ENCODE peak calls at places on chromosome 11, in seven cellular contexts. V is tibial artery, B is epithelial cell of esophagus, Y is lower lobe of right lung, G is cardiac fibroblast, U is A549, X is HFF-Myc. W is an unnamed sample.

GRCh38 chr11:116986521-116987105 is 111.6 kb downstream of the SIK3 start:
- DNase-seq in V (no peak), B (peak), Y (no peak), G (peak), U (no peak), X (no peak), W (peak)

GRCh38 chr11:65471410-65471762 is 27.5 kb upstream of the MALAT1 start:
- DNase-seq in V (peak), B (peak), Y (peak), G (peak), U (peak), X (no peak), W (peak)

GRCh38 chr11:128868851-128869671 is 2.0 kb upstream of the KCNJ1 start:
- DNase-seq in V (no peak), B (no peak), Y (no peak), G (no peak), U (no peak), X (no peak), W (no peak)

GRCh38 chr11:121318848-121319834 is 26.6 kb downstream of the SC5D start:
- DNase-seq in V (no peak), B (peak), Y (no peak), G (peak), U (no peak), X (peak), W (peak)

GRCh38 chr11:57364851-57365660 is 15.9 kb downstream of the PRG3 start:
- DNase-seq in V (no peak), B (no peak), Y (no peak), G (no peak), U (no peak), X (no peak), W (no peak)

GRCh38 chr11:123308077-123308476 is 113.0 kb upstream of the CLMP start:
- DNase-seq in V (no peak), B (no peak), Y (no peak), G (peak), U (no peak), X (peak), W (peak)

GRCh38 chr11:66868726-66869291 is 11.9 kb downstream of the LRFN4 start:
- DNase-seq in V (no peak), B (peak), Y (peak), G (no peak), U (peak), X (no peak), W (no peak)

GRCh38 chr11:14669958-14670357 is 26.4 kb downstream of the PDE3B start:
- DNase-seq in V (no peak), B (no peak), Y (no peak), G (no peak), U (no peak), X (no peak), W (no peak)

GRCh38 chr11:131754671-131755070 is 384.3 kb downstream of the NTM start:
- DNase-seq in V (no peak), B (no peak), Y (no peak), G (peak), U (no peak), X (no peak), W (no peak)

GRCh38 chr11:66080055-66080817 is 10.2 kb downstream of the PACS1 start:
- DNase-seq in V (peak), B (peak), Y (no peak), G (peak), U (peak), X (no peak), W (peak)

GRCh38 chr11:32082346-32082986 is 8.4 kb upstream of the RCN1 start:
- DNase-seq in V (no peak), B (no peak), Y (no peak), G (no peak), U (no peak), X (no peak), W (no peak)

GRCh38 chr11:15412054-15412453 is 297.3 kb downstream of the INSC start:
- DNase-seq in V (no peak), B (peak), Y (no peak), G (no peak), U (no peak), X (no peak), W (no peak)

GRCh38 chr11:65555693-65556231 is 2.4 kb downstream of the LTBP3 start:
- DNase-seq in V (peak), B (no peak), Y (no peak), G (peak), U (peak), X (no peak), W (peak)

GRCh38 chr11:79377399-79377798 is 63.4 kb downstream of the TENM4 start:
- DNase-seq in V (no peak), B (no peak), Y (no peak), G (no peak), U (no peak), X (no peak), W (no peak)

GRCh38 chr11:45165386-45165785 is 18.9 kb downstream of the PRDM11 start:
- DNase-seq in V (no peak), B (no peak), Y (no peak), G (no peak), U (no peak), X (no peak), W (no peak)

GRCh38 chr11:14942735-14943134 is 29.4 kb downstream of the CALCA start:
- DNase-seq in V (no peak), B (no peak), Y (no peak), G (no peak), U (no peak), X (no peak), W (no peak)

GRCh38 chr11:62087694-62088093 is 36.1 kb upstream of the INCENP start:
- DNase-seq in V (no peak), B (no peak), Y (no peak), G (no peak), U (no peak), X (no peak), W (no peak)

GRCh38 chr11:19727246-19727645 is 14.6 kb downstream of the NAV2 start:
- DNase-seq in V (no peak), B (no peak), Y (no peak), G (peak), U (no peak), X (peak), W (peak)

GRCh38 chr11:69213964-69214363 is 58.2 kb downstream of the SMIM38 start:
- DNase-seq in V (no peak), B (no peak), Y (no peak), G (no peak), U (no peak), X (no peak), W (no peak)

GRCh38 chr11:47765086-47765485 is 2.1 kb downstream of the FNBP4 start:
- DNase-seq in V (no peak), B (no peak), Y (no peak), G (peak), U (no peak), X (no peak), W (no peak)

GRCh38 chr11:44927174-44927661 is 23.5 kb downstream of the TP53I11 start:
- DNase-seq in V (peak), B (peak), Y (peak), G (peak), U (peak), X (no peak), W (peak)

GRCh38 chr11:5291207-5291838 is 10.4 kb downstream of the OR51B4 start:
- DNase-seq in V (no peak), B (peak), Y (no peak), G (peak), U (peak), X (peak), W (peak)

GRCh38 chr11:61151545-61152252 is 9.5 kb downstream of the VPS37C start:
- DNase-seq in V (no peak), B (no peak), Y (no peak), G (no peak), U (no peak), X (no peak), W (no peak)

GRCh38 chr11:61417670-61418069 is 12.1 kb downstream of the CPSF7 start:
- DNase-seq in V (no peak), B (no peak), Y (no peak), G (peak), U (no peak), X (no peak), W (peak)

GRCh38 chr11:85826096-85826855 is 15.3 kb upstream of the SYTL2 start:
- DNase-seq in V (no peak), B (peak), Y (no peak), G (peak), U (peak), X (no peak), W (peak)

GRCh38 chr11:58504232-58504631 is 3.7 kb downstream of the OR5B21 start:
- DNase-seq in V (no peak), B (no peak), Y (no peak), G (no peak), U (no peak), X (no peak), W (no peak)

GRCh38 chr11:113193894-113194293 is 120.5 kb upstream of the TTC12 start:
- DNase-seq in V (no peak), B (no peak), Y (no peak), G (no peak), U (no peak), X (no peak), W (peak)

GRCh38 chr11:28585007-28585406 is 476.8 kb downstream of the METTL15 start:
- DNase-seq in V (no peak), B (peak), Y (no peak), G (peak), U (no peak), X (peak), W (peak)

GRCh38 chr11:109512680-109513079 is 90.7 kb downstream of the C11orf87 start:
- DNase-seq in V (no peak), B (no peak), Y (no peak), G (no peak), U (no peak), X (peak), W (peak)

GRCh38 chr11:11641581-11641980 is 19.8 kb upstream of the GALNT18 start:
- DNase-seq in V (no peak), B (peak), Y (no peak), G (no peak), U (no peak), X (no peak), W (peak)

GRCh38 chr11:128738942-128739341 is 45.1 kb downstream of the FLI1 start:
- DNase-seq in V (no peak), B (no peak), Y (no peak), G (no peak), U (no peak), X (no peak), W (no peak)

GRCh38 chr11:108609681-108610080 is 16.1 kb upstream of the EXPH5 start:
- DNase-seq in V (no peak), B (peak), Y (no peak), G (peak), U (no peak), X (no peak), W (peak)

GRCh38 chr11:68213135-68213515 is at the start of gene KMT5B:
- DNase-seq in V (peak), B (no peak), Y (no peak), G (peak), U (no peak), X (no peak), W (peak)

GRCh38 chr11:15159085-15159484 is 44.4 kb downstream of the INSC start:
- DNase-seq in V (no peak), B (peak), Y (no peak), G (peak), U (peak), X (no peak), W (peak)

GRCh38 chr11:20754957-20755356 is 85.6 kb downstream of the NELL1 start:
- DNase-seq in V (no peak), B (peak), Y (no peak), G (no peak), U (no peak), X (no peak), W (no peak)

GRCh38 chr11:66851698-66852465 is 5.0 kb upstream of the LRFN4 start:
- DNase-seq in V (peak), B (no peak), Y (peak), G (no peak), U (no peak), X (no peak), W (no peak)

GRCh38 chr11:57787920-57788716 is 26.5 kb downstream of the CTNND1 start:
- DNase-seq in V (no peak), B (peak), Y (peak), G (no peak), U (no peak), X (no peak), W (no peak)

GRCh38 chr11:3107608-3108182 is 50.5 kb upstream of the CARS1 start:
- DNase-seq in V (peak), B (no peak), Y (peak), G (no peak), U (no peak), X (no peak), W (no peak)

GRCh38 chr11:76228122-76229000 is 22.1 kb upstream of the WNT11 start:
- DNase-seq in V (no peak), B (no peak), Y (no peak), G (no peak), U (no peak), X (no peak), W (no peak)

GRCh38 chr11:46649180-46649738 is 31.9 kb downstream of the ATG13 start:
- DNase-seq in V (peak), B (peak), Y (no peak), G (peak), U (no peak), X (peak), W (peak)

GRCh38 chr11:72243567-72244316 is at the start of gene PHOX2A:
- DNase-seq in V (no peak), B (no peak), Y (no peak), G (no peak), U (no peak), X (no peak), W (no peak)
- H3K4me3 ChIP-seq in V (peak), B (no peak), Y (peak), G (no peak), U (no peak), X (no peak), W (no peak)

GRCh38 chr11:73158356-73159051 is 16.4 kb upstream of the FCHSD2 start:
- DNase-seq in V (peak), B (no peak), Y (no peak), G (peak), U (no peak), X (no peak), W (no peak)
- H3K4me3 ChIP-seq in V (no peak), B (no peak), Y (no peak), G (no peak), U (no peak), X (no peak), W (no peak)

GRCh38 chr11:119693253-119693815 is 35.7 kb downstream of the NECTIN1 start:
- DNase-seq in V (no peak), B (peak), Y (no peak), G (no peak), U (no peak), X (no peak), W (no peak)
- H3K4me3 ChIP-seq in V (no peak), B (no peak), Y (no peak), G (no peak), U (no peak), X (no peak), W (no peak)

DNA sequence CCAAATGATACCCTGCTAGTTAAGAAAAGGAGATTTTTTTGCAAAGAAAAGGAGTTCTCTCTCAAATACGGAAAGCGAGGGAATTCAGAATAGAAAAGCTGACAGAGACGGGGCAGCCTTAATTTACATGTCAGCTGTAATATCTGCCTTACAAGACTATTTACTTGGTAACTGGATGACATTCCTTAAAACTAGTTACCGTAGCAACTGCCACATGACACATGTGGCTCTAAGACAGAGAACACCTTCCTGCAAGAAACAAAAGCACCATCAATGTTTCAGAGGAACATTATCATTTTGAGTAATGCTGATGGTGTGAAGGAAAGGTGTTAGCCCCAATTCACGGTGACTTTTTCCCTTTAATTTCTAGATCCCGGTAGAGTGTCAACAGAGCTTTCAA is 222.1 kb downstream of the LRRC4C start:
- DNase-seq in V (no peak), B (no peak), Y (no peak), G (no peak), U (no peak), X (no peak), W (no peak)
- H3K4me3 ChIP-seq in V (no peak), B (no peak), Y (no peak), G (no peak), U (no peak), X (no peak), W (no peak)